ENCODE peak calls at places on chromosomes 12 and 14, in seven cellular contexts. One of them, this sample, is unnamed.

GRCh38 chr12:84912191-84913142 is at the start of gene SLC6A15:
- DNase-seq in lung: no peak
- DNase-seq in ELR: peak
- DNase-seq in left ventricle myocardium inferior: no peak
- DNase-seq in astrocyte of the spinal cord: peak
- DNase-seq in hippocampal formation: peak
- DNase-seq in Panc1: no peak
- DNase-seq in this sample: no peak

GRCh38 chr12:121465921-121466799 is 66.2 kb downstream of the RNF34 start:
- DNase-seq in hippocampal formation: no peak
- DNase-seq in left ventricle myocardium inferior: no peak
- DNase-seq in Panc1: no peak
- DNase-seq in ELR: peak
- DNase-seq in astrocyte of the spinal cord: peak
- DNase-seq in lung: no peak
- DNase-seq in this sample: no peak

GRCh38 chr12:75884465-75884985 is 147.1 kb downstream of the PHLDA1 start:
- DNase-seq in lung: no peak
- DNase-seq in Panc1: no peak
- DNase-seq in left ventricle myocardium inferior: no peak
- DNase-seq in ELR: no peak
- DNase-seq in hippocampal formation: no peak
- DNase-seq in astrocyte of the spinal cord: no peak
- DNase-seq in this sample: no peak

GRCh38 chr14:94581127-94581999 is at the start of gene SERPINA5:
- DNase-seq in ELR: peak
- DNase-seq in astrocyte of the spinal cord: peak
- DNase-seq in lung: peak
- DNase-seq in hippocampal formation: no peak
- DNase-seq in Panc1: no peak
- DNase-seq in left ventricle myocardium inferior: peak
- DNase-seq in this sample: peak

GRCh38 chr14:51304956-51305355 is 64.9 kb downstream of the TMX1 start:
- DNase-seq in lung: no peak
- DNase-seq in hippocampal formation: no peak
- DNase-seq in astrocyte of the spinal cord: peak
- DNase-seq in left ventricle myocardium inferior: no peak
- DNase-seq in Panc1: no peak
- DNase-seq in ELR: peak
- DNase-seq in this sample: no peak

GRCh38 chr12:131761638-131762037 is 50.7 kb downstream of the SFSWAP start:
- DNase-seq in hippocampal formation: no peak
- DNase-seq in ELR: no peak
- DNase-seq in astrocyte of the spinal cord: no peak
- DNase-seq in left ventricle myocardium inferior: no peak
- DNase-seq in Panc1: no peak
- DNase-seq in lung: no peak
- DNase-seq in this sample: no peak

GRCh38 chr12:51174501-51174900 is 1.6 kb upstream of the TFCP2 start:
- DNase-seq in Panc1: no peak
- DNase-seq in hippocampal formation: no peak
- DNase-seq in left ventricle myocardium inferior: no peak
- DNase-seq in ELR: no peak
- DNase-seq in lung: no peak
- DNase-seq in astrocyte of the spinal cord: no peak
- DNase-seq in this sample: no peak

GRCh38 chr12:124454352-124454725 is 113.1 kb downstream of the NCOR2 start:
- DNase-seq in left ventricle myocardium inferior: no peak
- DNase-seq in Panc1: no peak
- DNase-seq in ELR: no peak
- DNase-seq in hippocampal formation: no peak
- DNase-seq in astrocyte of the spinal cord: no peak
- DNase-seq in lung: no peak
- DNase-seq in this sample: no peak

GRCh38 chr14:31009836-31010618 is 15.4 kb upstream of the AP4S1 start:
- DNase-seq in astrocyte of the spinal cord: no peak
- DNase-seq in lung: no peak
- DNase-seq in left ventricle myocardium inferior: no peak
- DNase-seq in ELR: no peak
- DNase-seq in Panc1: no peak
- DNase-seq in hippocampal formation: no peak
- DNase-seq in this sample: no peak

GRCh38 chr14:30645600-30645999 is 23.5 kb downstream of the SCFD1 start:
- DNase-seq in hippocampal formation: no peak
- DNase-seq in left ventricle myocardium inferior: no peak
- DNase-seq in Panc1: no peak
- DNase-seq in astrocyte of the spinal cord: no peak
- DNase-seq in ELR: no peak
- DNase-seq in lung: no peak
- DNase-seq in this sample: no peak

GRCh38 chr14:30002859-30003258 is 75.2 kb upstream of the PRKD1 start:
- DNase-seq in ELR: no peak
- DNase-seq in astrocyte of the spinal cord: no peak
- DNase-seq in hippocampal formation: no peak
- DNase-seq in left ventricle myocardium inferior: no peak
- DNase-seq in lung: no peak
- DNase-seq in Panc1: no peak
- DNase-seq in this sample: no peak

GRCh38 chr14:37375566-37375965 is 177.8 kb downstream of the MIPOL1 start:
- DNase-seq in lung: no peak
- DNase-seq in left ventricle myocardium inferior: no peak
- DNase-seq in hippocampal formation: no peak
- DNase-seq in ELR: no peak
- DNase-seq in Panc1: no peak
- DNase-seq in astrocyte of the spinal cord: no peak
- DNase-seq in this sample: no peak

GRCh38 chr12:110741371-110741770 is 1.3 kb downstream of the PPP1CC start:
- DNase-seq in ELR: peak
- DNase-seq in lung: no peak
- DNase-seq in hippocampal formation: no peak
- DNase-seq in Panc1: no peak
- DNase-seq in astrocyte of the spinal cord: no peak
- DNase-seq in left ventricle myocardium inferior: no peak
- DNase-seq in this sample: no peak

GRCh38 chr12:115918763-115919162 is 358.7 kb downstream of the MED13L start:
- DNase-seq in lung: no peak
- DNase-seq in left ventricle myocardium inferior: no peak
- DNase-seq in Panc1: no peak
- DNase-seq in ELR: no peak
- DNase-seq in astrocyte of the spinal cord: no peak
- DNase-seq in hippocampal formation: no peak
- DNase-seq in this sample: no peak

This sample was measured in heart right ventricle.